ENCODE peak calls at places on chromosomes 12 and 14, in eight cellular contexts. F is neural progenitor cell, P is AG04449, U is IMR-90, Q is body of pancreas, G is psoas muscle, N is cardiac muscle cell, K is H1. V is an unnamed sample.

GRCh38 chr12:130423136-130423535 is 85.4 kb downstream of the PIWIL1 start:
- DNase-seq in P (no peak), G (no peak), Q (no peak), N (no peak), K (peak; percentile 19), F (no peak), U (no peak), V (no peak)

GRCh38 chr14:105059035-105059916 is 6.0 kb downstream of the GPR132 start:
- DNase-seq in Q (peak; percentile 64), F (peak; percentile 38), N (no peak), K (peak; percentile 73), P (no peak), G (peak; percentile 59), U (no peak), V (no peak)

GRCh38 chr12:54287316-54288157 is 7.0 kb downstream of the HNRNPA1 start:
- DNase-seq in F (no peak), P (no peak), U (no peak), K (no peak), G (no peak), Q (no peak), N (no peak), V (no peak)

GRCh38 chr12:112907415-112908157 is 824 bp downstream of the OAS1 start:
- DNase-seq in Q (peak; percentile 34), K (no peak), F (no peak), N (no peak), G (no peak), U (no peak), P (no peak), V (no peak)

GRCh38 chr12:12379831-12380730 is 23.2 kb downstream of the BORCS5 start:
- DNase-seq in U (no peak), K (no peak), F (no peak), Q (no peak), G (no peak), P (no peak), N (no peak), V (no peak)

GRCh38 chr14:104398656-104399055 is 180.9 kb upstream of the C14orf180 start:
- DNase-seq in N (no peak), U (no peak), P (no peak), G (no peak), K (no peak), F (no peak), Q (no peak), V (no peak)

GRCh38 chr14:53581497-53581896 is 375.1 kb downstream of the BMP4 start:
- DNase-seq in G (no peak), Q (no peak), F (no peak), N (no peak), U (no peak), P (no peak), K (no peak), V (no peak)

GRCh38 chr14:102390064-102390463 is 27.3 kb downstream of the TECPR2 start:
- DNase-seq in K (no peak), G (no peak), Q (no peak), N (no peak), F (no peak), P (no peak), U (peak; percentile 36), V (peak; percentile 61)

GRCh38 chr12:52126605-52127578 is 47.4 kb downstream of the SMIM41 start:
- DNase-seq in P (no peak), F (no peak), G (peak; percentile 68), N (no peak), Q (no peak), U (peak; percentile 39), K (no peak), V (no peak)

GRCh38 chr12:58425481-58426392 is 484.4 kb downstream of the ATP23 start:
- DNase-seq in U (peak; percentile 94), Q (no peak), P (peak; percentile 71), K (no peak), G (peak; percentile 32), F (peak; percentile 84), N (peak; percentile 18), V (peak; percentile 92)

GRCh38 chr12:24948816-24949722 is at the start of gene BCAT1:
- DNase-seq in U (peak; percentile 88), F (peak; percentile 87), G (peak; percentile 82), P (peak; percentile 49), K (peak; percentile 79), Q (peak; percentile 81), N (peak; percentile 67), V (no peak)

GRCh38 chr14:32313977-32314376 is 15.1 kb upstream of the AKAP6 start:
- DNase-seq in K (no peak), P (no peak), N (no peak), G (no peak), U (no peak), F (peak; percentile 39), Q (no peak), V (no peak)

GRCh38 chr14:71193663-71194062 is 286.4 kb downstream of the PCNX1 start:
- DNase-seq in Q (no peak), F (peak; percentile 47), U (no peak), P (no peak), N (no peak), K (no peak), G (no peak), V (no peak)

GRCh38 chr12:116916714-116917114 is 6.0 kb downstream of the FBXW8 start:
- DNase-seq in F (no peak), K (no peak), U (peak; percentile 84), G (no peak), N (peak; percentile 60), P (peak; percentile 14), Q (peak; percentile 10), V (peak; percentile 91)

GRCh38 chr12:124310178-124310577 is 15.3 kb downstream of the RFLNA start:
- DNase-seq in F (no peak), K (no peak), G (no peak), N (no peak), P (no peak), U (no peak), Q (no peak), V (no peak)

DNA sequence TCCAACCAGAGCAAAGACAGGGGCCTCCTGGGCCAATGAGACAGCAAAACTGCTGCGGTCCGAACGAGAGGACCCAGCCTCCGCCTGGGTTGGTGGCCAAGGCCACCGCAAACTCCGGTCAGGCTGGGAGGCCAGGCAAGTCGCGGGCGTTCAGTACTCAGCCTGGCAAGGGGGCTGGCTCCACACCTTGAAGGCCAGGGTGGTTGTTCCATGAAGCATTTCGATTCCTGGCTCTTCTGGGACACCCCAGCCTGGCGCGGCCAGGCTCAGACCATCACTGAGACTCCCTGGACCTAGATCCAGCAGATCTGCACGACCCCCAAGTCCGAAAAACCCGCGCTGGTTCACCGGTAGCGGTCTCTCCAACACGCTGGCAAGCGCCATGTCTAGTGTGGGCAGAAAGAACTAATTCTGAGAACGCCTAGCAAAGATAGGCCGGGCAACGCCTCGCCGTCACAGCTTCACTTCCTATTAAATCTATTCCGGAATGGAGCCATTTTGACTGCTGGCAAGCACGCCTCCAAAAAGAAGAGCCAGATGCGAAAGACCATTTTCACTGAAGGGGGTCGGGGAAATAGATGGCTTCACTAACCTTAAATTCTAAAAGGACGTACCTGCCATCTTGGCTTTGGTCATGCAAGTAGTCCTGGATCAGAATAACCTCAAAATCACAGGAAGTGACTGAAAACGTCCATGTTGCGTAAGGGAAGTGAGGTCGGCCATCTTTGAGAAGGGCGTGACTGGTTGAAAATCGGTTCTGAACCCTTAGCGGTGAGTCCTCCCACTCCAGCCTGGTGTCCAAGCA is at the start of gene PSMB5:
- DNase-seq in P (peak; percentile 73), F (peak; percentile 95), N (peak; percentile 95), G (peak; percentile 94), Q (peak; percentile 96), U (peak; percentile 96), K (peak; percentile 80), V (peak; percentile 95)
- TF ChIP-seq CTCF in P (peak; percentile 3), F (no peak), N (no peak), G (no peak), Q (peak; percentile 32), U (no peak), K (no peak), V (no peak)

DNA sequence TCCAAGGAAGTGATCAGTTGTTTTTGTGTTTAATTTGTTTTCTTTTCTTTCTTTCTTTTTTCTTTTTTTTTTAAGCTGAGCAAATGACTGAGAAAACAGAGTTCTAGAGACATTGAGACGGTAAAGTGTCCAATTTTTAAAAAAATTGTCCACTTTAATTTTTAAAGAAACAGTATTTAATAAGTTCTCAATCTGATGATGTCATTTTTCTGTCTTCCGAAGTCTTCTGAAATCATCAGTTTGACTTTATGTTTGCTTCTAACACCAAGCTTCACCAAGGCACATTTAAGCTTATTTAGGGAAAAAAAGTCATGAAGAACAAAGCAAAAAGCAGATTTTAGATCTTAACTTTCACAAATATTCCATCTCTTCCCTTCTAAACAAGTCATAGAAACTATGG is 63.4 kb upstream of the RTRAF start:
- DNase-seq in U (no peak), G (no peak), Q (no peak), N (no peak), P (no peak), K (no peak), F (no peak), V (no peak)
- H3K4me3 ChIP-seq in U (no peak overlapping the region), G (no peak overlapping the region), Q (no peak overlapping the region), N (no peak overlapping the region), P (no peak overlapping the region), K (no peak overlapping the region), F (no peak overlapping the region), V (no peak overlapping the region)

GRCh38 chr14:65959563-65960024 is 526.6 kb upstream of the CCDC196 start:
- DNase-seq in K (no peak), G (no peak), U (no peak), N (no peak), F (no peak), Q (no peak), P (no peak), V (no peak)
- TF ChIP-seq CTCF in K (no peak), G (peak; percentile 10), U (no peak), N (no peak), F (no peak), Q (no peak), P (no peak), V (no peak)

DNA sequence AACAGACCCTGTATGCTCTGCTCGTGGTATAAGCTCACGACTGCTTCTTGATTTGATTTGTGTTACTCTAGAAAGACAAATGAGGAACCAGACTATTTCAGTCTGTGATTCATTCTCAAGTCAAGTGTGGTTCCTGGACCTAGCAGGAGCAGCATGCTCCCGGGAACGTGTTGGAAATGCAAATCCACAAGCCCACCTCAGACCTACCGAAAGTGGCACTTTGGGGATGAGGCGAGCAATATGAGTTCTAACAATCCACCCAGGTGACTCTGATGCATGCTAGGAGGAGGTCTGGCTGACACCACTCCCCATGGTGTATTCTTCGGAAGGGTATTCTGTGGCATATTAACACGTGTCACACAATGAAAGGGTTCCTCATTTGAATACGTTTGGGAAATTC is 59.5 kb upstream of the TMX1 start:
- DNase-seq in F (no peak), K (no peak), P (no peak), N (no peak), Q (no peak), G (no peak), U (no peak), V (no peak)
- H3K4me3 ChIP-seq in F (no peak overlapping the region), K (no peak overlapping the region), P (no peak overlapping the region), N (no peak overlapping the region), Q (no peak overlapping the region), G (no peak overlapping the region), U (no peak overlapping the region), V (no peak overlapping the region)

GRCh38 chr12:67430708-67431335 is 161.7 kb downstream of the CAND1 start:
- DNase-seq in K (no peak), Q (peak; percentile 60), U (no peak), N (peak; percentile 28), F (no peak), P (no peak), G (peak; percentile 75), V (no peak)
- TF ChIP-seq CTCF in K (peak; percentile 41), Q (peak; percentile 6), U (no peak), N (peak; percentile 31), F (peak; percentile 27), P (no peak), G (peak; percentile 20), V (peak; percentile 8)

GRCh38 chr14:29913550-29913949 is 14.1 kb downstream of the PRKD1 start:
- DNase-seq in F (no peak), N (no peak), U (peak; percentile 26), K (no peak), P (no peak), G (no peak), Q (no peak), V (no peak)
- H3K4me3 ChIP-seq in F (no peak overlapping the region), N (no peak overlapping the region), U (no peak overlapping the region), K (no peak overlapping the region), P (no peak overlapping the region), G (no peak overlapping the region), Q (no peak overlapping the region), V (no peak overlapping the region)